ENCODE peak calls at places on chromosomes 5 and 9, in ten cellular contexts. K is omental fat pad; Z is aorta; P is CD8-positive, alpha-beta T cell; B is H7; W is glutamatergic neuron; T is stimulated activated naive CD4-positive, alpha-beta T cell treated with Interleukin-2 at 50 U/mL for 16 hours; C is left lung; O is anterior cingulate cortex; L is activated CD4-positive, CD25-positive, alpha-beta regulatory T cell treated with anti-CD3 and anti-CD28 coated beads, Interleukin-2, amount 50 U/mL, for 16 hours. H is an unnamed sample.
A peak's percentile ranks its signal among the peaks of the same experiment; 100 is the strongest.

GRCh38 chr9:88387733-88388202 is 476 bp upstream of the SPIN1 start:
- DNase-seq in L (no peak), P (peak; percentile 56), Z (peak; percentile 73), O (peak; percentile 61), B (no peak), W (peak; percentile 45), C (peak; percentile 86), K (no peak), T (no peak), H (peak; percentile 72)

GRCh38 chr5:127858116-127858784 is 155.1 kb downstream of the CCDC192 start:
- DNase-seq in B (no peak), W (no peak), L (no peak), T (no peak), Z (no peak), O (no peak), C (no peak), K (no peak), P (no peak), H (no peak)

GRCh38 chr5:129506092-129506491 is 46.0 kb downstream of the ADAMTS19 start:
- DNase-seq in Z (no peak), K (no peak), O (no peak), C (no peak), W (no peak), B (no peak), T (no peak), P (no peak), L (no peak), H (no peak)

GRCh38 chr9:130892503-130893249 is 3.9 kb downstream of the QRFP start:
- DNase-seq in O (no peak), P (no peak), W (no peak), L (no peak), K (no peak), Z (no peak), B (no peak), T (no peak), C (no peak), H (no peak)

GRCh38 chr9:100561256-100561655 is 16.6 kb upstream of the CAVIN4 start:
- DNase-seq in Z (no peak), P (no peak), C (no peak), W (no peak), T (no peak), O (no peak), L (no peak), B (no peak), K (no peak), H (no peak)

GRCh38 chr9:113988951-113989780 is 88.9 kb downstream of the AMBP start:
- DNase-seq in T (no peak), O (no peak), L (no peak), K (peak; percentile 21), B (peak; percentile 39), Z (peak; percentile 85), C (no peak), P (no peak), W (no peak), H (no peak)

GRCh38 chr9:13410566-13411031 is 131.1 kb upstream of the MPDZ start:
- DNase-seq in C (no peak), W (no peak), Z (no peak), P (no peak), L (no peak), O (no peak), K (no peak), B (no peak), T (no peak), H (no peak)

GRCh38 chr9:77648458-77649108 is 461 bp upstream of the GNA14 start:
- DNase-seq in C (peak; percentile 85), L (no peak), B (peak; percentile 84), K (no peak), W (peak; percentile 32), P (no peak), Z (peak; percentile 74), T (no peak), O (peak; percentile 71), H (peak; percentile 61)

GRCh38 chr9:107249131-107249533 is 33.9 kb upstream of the RAD23B start:
- DNase-seq in B (peak; percentile 15), L (no peak), K (no peak), Z (no peak), P (no peak), W (no peak), T (no peak), C (no peak), O (no peak), H (no peak)

GRCh38 chr5:208449-209114 is 9.4 kb downstream of the CCDC127 start:
- DNase-seq in T (no peak), P (no peak), O (no peak), K (no peak), B (peak; percentile 47), C (no peak), W (no peak), L (no peak), Z (no peak), H (no peak)

GRCh38 chr5:9507974-9508373 is 37.9 kb downstream of the SEMA5A start:
- DNase-seq in Z (no peak), P (no peak), K (no peak), C (no peak), W (no peak), T (no peak), L (no peak), B (no peak), O (no peak), H (peak; percentile 13)

GRCh38 chr5:143896471-143896870 is 84.5 kb downstream of the HMHB1 start:
- DNase-seq in W (no peak), Z (no peak), C (no peak), L (no peak), T (no peak), P (no peak), O (no peak), K (no peak), B (no peak), H (no peak)

GRCh38 chr9:115373000-115373709 is 255.2 kb upstream of the TNC start:
- DNase-seq in P (no peak), O (no peak), T (peak; percentile 12), L (no peak), K (peak; percentile 34), C (no peak), W (no peak), B (no peak), Z (no peak), H (peak; percentile 75)

H was measured in hepatocyte.